ENCODE peak calls at places on chromosomes 11 and 22, in six cellular contexts. B, F, R, D, W and I are unnamed samples. For H3K4me1, the result is how much of the 10 kb centered on the place peaks cover.

GRCh38 chr11:94557992-94558391 is 9.2 kb upstream of the PIWIL4 start:
- DNase-seq in B (no peak), D (no peak), W (no peak), R (no peak), F (no peak), I (no peak)

GRCh38 chr11:77127969-77128691 is at the start of gene MYO7A:
- DNase-seq in B (peak), F (no peak), W (no peak), D (peak), R (peak), I (no peak)

GRCh38 chr22:48948575-48949170 is 879.0 kb downstream of the BRD1 start:
- DNase-seq in F (no peak), R (no peak), D (no peak), B (no peak), W (no peak), I (no peak)

GRCh38 chr11:75344761-75345454 is 6.6 kb downstream of the ARRB1 start:
- DNase-seq in B (no peak), W (no peak), D (no peak), R (no peak), F (no peak), I (no peak)

GRCh38 chr11:13669544-13670488 is 1.3 kb downstream of the FAR1 start:
- DNase-seq in B (peak), F (no peak), R (no peak), W (no peak), D (no peak), I (no peak)

GRCh38 chr11:111327908-111328624 is 29.7 kb downstream of the POU2AF3 start:
- DNase-seq in R (peak), W (no peak), D (no peak), B (no peak), F (peak), I (no peak)

GRCh38 chr11:134346101-134346975 is 14.6 kb downstream of the GLB1L2 start:
- DNase-seq in W (no peak), R (no peak), D (no peak), F (no peak), B (no peak), I (no peak)

GRCh38 chr11:128928400-128928799 is 14.3 kb downstream of the TP53AIP1 start:
- DNase-seq in W (no peak), D (no peak), B (peak), R (no peak), F (no peak), I (no peak)

GRCh38 chr22:30472994-30473720 is 1.3 kb upstream of the SEC14L3 start:
- DNase-seq in F (no peak), D (no peak), W (no peak), R (no peak), B (no peak), I (peak)

GRCh38 chr22:44449061-44449682 is 48.9 kb downstream of the RTL6 start:
- DNase-seq in D (no peak), W (peak), B (no peak), F (no peak), R (no peak), I (peak)

GRCh38 chr22:36197601-36198146 is 3.9 kb downstream of the APOL4 start:
- DNase-seq in F (no peak), R (peak), D (peak), W (no peak), B (peak), I (no peak)

GRCh38 chr22:44172370-44173108 is 8.2 kb upstream of the PARVG start:
- DNase-seq in B (no peak), W (no peak), D (peak), F (peak), R (peak), I (no peak)

GRCh38 chr11:12017243-12017678 is 8.8 kb upstream of the DKK3 start:
- DNase-seq in D (no peak), B (no peak), W (no peak), F (no peak), R (no peak), I (no peak)

GRCh38 chr11:9150944-9151343 is 59.5 kb upstream of the SCUBE2 start:
- DNase-seq in B (no peak), W (no peak), F (no peak), R (no peak), D (no peak), I (no peak)

GRCh38 chr22:38317995-38318715 is 922 bp upstream of the CSNK1E start:
- DNase-seq in D (peak), B (no peak), R (no peak), W (peak), F (peak), I (peak)

GRCh38 chr11:69382131-69383128 is 88.5 kb downstream of the MYEOV start:
- DNase-seq in W (no peak), F (peak), R (peak), B (peak), D (no peak), I (no peak)

GRCh38 chr11:60069471-60069870 is 13.0 kb downstream of the MS4A3 start:
- DNase-seq in F (no peak), B (no peak), R (no peak), D (no peak), W (no peak), I (peak)

GRCh38 chr22:46789992-46790391 is 27.5 kb downstream of the TBC1D22A start:
- DNase-seq in W (no peak), D (no peak), B (no peak), R (no peak), F (no peak), I (no peak)

GRCh38 chr11:65112551-65113360 is 1.1 kb downstream of the TM7SF2 start:
- DNase-seq in F (peak), B (peak), W (peak), D (peak), R (peak), I (peak)

GRCh38 chr11:107564877-107565218 is 687 bp downstream of the ALKBH8 start:
- DNase-seq in R (no peak), W (no peak), B (no peak), D (no peak), F (no peak), I (no peak)

GRCh38 chr11:77073328-77074001 is 6.7 kb downstream of the CAPN5 start:
- DNase-seq in R (no peak), W (peak), D (no peak), B (no peak), F (peak), I (peak)

GRCh38 chr11:73188301-73188700 is 29.8 kb upstream of the P2RY2 start:
- DNase-seq in D (no peak), W (no peak), B (no peak), R (no peak), F (no peak), I (no peak)

GRCh38 chr11:73189723-73190556 is 28.1 kb upstream of the P2RY2 start:
- DNase-seq in D (no peak), F (no peak), B (no peak), W (no peak), R (no peak), I (no peak)

GRCh38 chr11:73190557-73190885 is 27.6 kb upstream of the P2RY2 start:
- DNase-seq in D (no peak), R (no peak), B (no peak), W (no peak), F (no peak), I (no peak)

GRCh38 chr11:73187854-73188253 is 30.2 kb upstream of the P2RY2 start:
- DNase-seq in W (no peak), R (peak), F (no peak), D (no peak), B (no peak), I (peak)

GRCh38 chr11:73189315-73189714 is 28.8 kb upstream of the P2RY2 start:
- DNase-seq in W (no peak), R (no peak), F (peak), B (peak), D (no peak), I (no peak)
- H3K27ac ChIP-seq in W (no peak), R (no peak), F (peak), B (no peak), D (no peak), I (no peak)

GRCh38 chr11:26905368-26905767 is 88.5 kb upstream of the FIBIN start:
- DNase-seq in D (peak), F (no peak), W (no peak), R (peak), B (no peak), I (peak)
- TF ChIP-seq CTCF in D (no peak), F (no peak), W (no peak), R (no peak), B (no peak), I (peak)

GRCh38 chr22:19114984-19115552 is 7.1 kb downstream of the DGCR2 start:
- DNase-seq in D (no peak), W (no peak), R (no peak), F (no peak), B (no peak), I (no peak)

GRCh38 chr22:19119949-19120348 is 2.3 kb downstream of the DGCR2 start:
- DNase-seq in R (no peak), D (no peak), B (no peak), F (no peak), W (no peak), I (no peak)

GRCh38 chr22:19115628-19116027 is 6.6 kb downstream of the DGCR2 start:
- DNase-seq in D (no peak), W (no peak), R (no peak), F (no peak), B (peak), I (no peak)

GRCh38 chr22:19118601-19118880 is 3.7 kb downstream of the DGCR2 start:
- DNase-seq in R (no peak), B (no peak), D (no peak), F (no peak), W (no peak), I (no peak)

GRCh38 chr22:19117111-19117512 is 5.1 kb downstream of the DGCR2 start:
- DNase-seq in W (no peak), B (peak), R (no peak), D (no peak), F (no peak), I (no peak)
- H3K4me1 ChIP-seq in W (under half), B (half or more), R (under half), D (under half), F (half or more), I (under half)

GRCh38 chr11:114172871-114173444 is 113.4 kb downstream of the ZBTB16 start:
- DNase-seq in D (no peak), F (no peak), R (no peak), W (no peak), B (peak), I (no peak)

GRCh38 chr11:114174712-114175495 is 115.4 kb downstream of the ZBTB16 start:
- DNase-seq in D (no peak), W (no peak), R (no peak), F (no peak), B (no peak), I (no peak)

GRCh38 chr11:114173836-114174235 is 114.3 kb downstream of the ZBTB16 start:
- DNase-seq in W (no peak), D (no peak), F (no peak), R (no peak), B (no peak), I (no peak)

GRCh38 chr11:114176321-114176720 is 116.8 kb downstream of the ZBTB16 start:
- DNase-seq in D (no peak), F (no peak), W (no peak), R (no peak), B (no peak), I (no peak)

DNA sequence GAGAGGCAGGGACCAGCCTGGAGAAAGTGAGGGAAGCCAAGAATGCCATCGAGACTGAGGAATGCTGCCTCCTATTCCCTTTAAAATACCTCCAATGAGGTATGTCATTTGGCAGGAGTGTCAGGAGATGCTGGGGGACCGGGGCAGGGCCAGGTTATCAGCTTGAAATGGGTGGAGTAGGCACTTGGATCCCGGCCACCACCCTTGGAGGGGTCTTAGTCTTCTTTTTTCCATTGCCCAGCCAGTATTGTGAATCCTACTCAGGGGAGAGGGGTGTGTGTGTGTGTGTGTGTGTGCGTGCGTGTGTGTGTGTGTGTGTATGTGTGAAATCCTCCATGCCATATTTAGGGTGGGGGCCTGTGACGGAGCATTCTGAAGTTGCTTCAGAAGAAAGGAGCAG is 116.2 kb downstream of the ZBTB16 start:
- DNase-seq in F (no peak), D (no peak), W (no peak), R (peak), B (no peak), I (no peak)
- H3K27ac ChIP-seq in F (peak), D (no peak), W (no peak), R (no peak), B (no peak), I (no peak)